ENCODE peak calls at places on chromosomes 5 and 9, in seven cellular contexts. F, U, H, Q, N, M and V are unnamed samples. For H3K27me3, the result is how much of the 10 kb centered on the place peaks cover.

GRCh38 chr5:171826132-171826531 is 40.5 kb downstream of the SMIM23 start:
- DNase-seq in F (no peak), U (no peak), H (no peak), Q (no peak), N (no peak), M (no peak), V (no peak)

GRCh38 chr5:68683632-68684035 is 410.2 kb upstream of the SLC30A5 start:
- DNase-seq in F (no peak), U (no peak), H (no peak), Q (no peak), N (no peak), M (peak), V (no peak)

GRCh38 chr5:32275421-32275765 is 37.3 kb downstream of the MTMR12 start:
- DNase-seq in F (no peak), U (no peak), H (no peak), Q (no peak), N (no peak), M (no peak), V (no peak)

GRCh38 chr5:6468104-6468503 is 19.4 kb downstream of the UBE2QL1 start:
- DNase-seq in F (no peak), U (no peak), H (no peak), Q (peak), N (peak), M (no peak), V (no peak)

GRCh38 chr5:108504974-108505373 is 123.1 kb upstream of the FBXL17 start:
- DNase-seq in F (no peak), U (no peak), H (no peak), Q (no peak), N (no peak), M (no peak), V (no peak)

GRCh38 chr5:110790673-110791072 is 51.9 kb downstream of the SLC25A46 start:
- DNase-seq in F (no peak), U (no peak), H (no peak), Q (no peak), N (no peak), M (no peak), V (no peak)

GRCh38 chr5:107952450-107952849 is 281.7 kb upstream of the EFNA5 start:
- DNase-seq in F (no peak), U (no peak), H (no peak), Q (no peak), N (no peak), M (no peak), V (no peak)

GRCh38 chr5:159486836-159487235 is 156.5 kb upstream of the IL12B start:
- DNase-seq in F (no peak), U (no peak), H (no peak), Q (no peak), N (no peak), M (no peak), V (no peak)

GRCh38 chr5:172123269-172123692 is 64.7 kb downstream of the STK10 start:
- DNase-seq in F (peak), U (peak), H (peak), Q (peak), N (peak), M (peak), V (no peak)

GRCh38 chr5:153565822-153566221 is 75.4 kb downstream of the GRIA1 start:
- DNase-seq in F (no peak), U (no peak), H (no peak), Q (no peak), N (no peak), M (no peak), V (no peak)

GRCh38 chr9:459491-460444 is 245.1 kb downstream of the DOCK8 start:
- DNase-seq in F (no peak), U (no peak), H (no peak), Q (no peak), N (no peak), M (no peak), V (no peak)

GRCh38 chr9:20702565-20702964 is 18.5 kb downstream of the FOCAD start:
- DNase-seq in F (no peak), U (no peak), H (no peak), Q (no peak), N (no peak), M (no peak), V (no peak)

GRCh38 chr5:15376803-15377202 is 123.2 kb upstream of the FBXL7 start:
- DNase-seq in F (no peak), U (no peak), H (no peak), Q (no peak), N (no peak), M (no peak), V (no peak)

GRCh38 chr5:72324186-72324825 is 4.1 kb downstream of the PTCD2 start:
- DNase-seq in F (no peak), U (no peak), H (no peak), Q (no peak), N (no peak), M (no peak), V (no peak)

GRCh38 chr9:91750343-91750742 is 199.7 kb downstream of the ROR2 start:
- DNase-seq in F (no peak), U (no peak), H (no peak), Q (no peak), N (no peak), M (no peak), V (no peak)

DNA sequence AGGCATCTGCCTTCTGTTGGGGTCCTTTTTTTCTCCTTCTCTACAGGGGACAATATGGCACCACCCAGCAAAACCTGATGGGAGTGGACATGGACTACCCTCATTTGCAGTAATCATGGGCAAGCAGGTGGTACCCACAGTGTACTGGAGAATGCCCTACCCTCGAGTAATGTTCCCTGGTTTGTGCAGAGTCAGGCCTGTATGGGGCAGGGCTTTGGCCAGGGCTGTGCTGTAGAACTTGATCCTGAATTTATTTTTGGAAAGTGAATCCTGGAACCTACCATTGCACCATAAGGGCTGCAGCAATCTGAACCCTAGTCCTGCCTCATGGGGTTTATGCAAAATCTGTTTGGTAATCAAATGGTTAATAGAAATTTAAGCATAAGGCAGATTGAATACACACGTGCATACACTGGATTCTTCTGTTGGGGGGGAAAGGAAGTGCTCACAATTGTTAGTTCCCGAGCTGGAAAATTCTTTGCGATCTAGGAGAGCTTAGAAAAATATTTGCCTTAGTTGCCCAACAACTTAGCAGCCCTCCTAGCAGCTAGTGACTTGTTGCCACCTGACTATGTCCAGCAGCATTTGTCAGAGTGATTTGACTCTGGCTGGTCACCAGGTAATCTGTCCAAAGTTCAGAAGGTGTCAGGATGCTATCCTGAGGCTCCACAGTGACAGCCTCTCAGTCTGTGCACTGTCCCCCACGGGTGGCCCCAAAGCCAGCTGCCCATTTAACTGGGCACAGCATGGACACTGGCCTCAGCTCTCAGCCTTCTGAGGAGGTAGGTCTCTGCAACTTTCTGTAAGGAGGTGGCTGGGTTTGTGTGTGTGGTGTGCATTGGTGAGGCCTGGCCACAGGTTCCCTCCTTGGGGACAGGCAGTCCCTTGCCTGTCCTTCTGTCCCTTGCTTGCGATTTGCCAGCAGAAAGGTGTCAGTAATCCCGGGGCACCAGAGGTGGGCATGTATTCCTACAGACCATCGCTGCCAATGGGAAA is 8.3 kb downstream of the MVB12B start:
- DNase-seq in F (no peak), U (no peak), H (no peak), Q (no peak), N (no peak), M (no peak), V (no peak)
- H3K27ac ChIP-seq in F (peak), U (peak), H (no peak), Q (no peak), N (no peak), M (peak), V (no peak)

DNA sequence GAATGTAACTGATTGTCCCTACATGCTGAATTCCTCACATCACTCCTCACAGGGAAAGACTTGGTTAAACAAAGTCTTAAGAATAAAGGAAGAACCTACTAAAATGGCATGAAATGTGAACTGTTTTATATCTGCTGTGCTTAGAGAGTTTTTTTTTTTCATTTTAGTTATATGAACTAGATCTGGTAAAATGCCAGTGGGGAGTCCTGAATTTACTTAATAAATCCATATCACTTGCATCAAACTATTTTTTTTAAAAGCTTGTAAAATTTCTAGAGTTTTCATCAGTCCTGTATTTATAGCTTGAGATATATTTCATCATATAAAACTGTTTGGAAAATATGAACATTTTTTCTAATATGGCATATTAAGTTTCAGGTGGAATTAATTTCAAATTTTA is 1528.6 kb downstream of the EFNA5 start:
- DNase-seq in F (no peak), U (no peak), H (no peak), Q (no peak), N (no peak), M (no peak), V (no peak)
- H3K4me3 ChIP-seq in F (no peak), U (no peak), H (no peak), Q (no peak), N (no peak), M (no peak), V (no peak)

GRCh38 chr9:136847827-136848392 is 1.3 kb upstream of the PHPT1 start:
- DNase-seq in F (peak), U (peak), H (no peak), Q (peak), N (peak), M (peak), V (peak)
- H3K27me3 ChIP-seq in F (half or more), U (under half), H (under half), Q (under half), N (under half), M (under half), V (under half)

DNA sequence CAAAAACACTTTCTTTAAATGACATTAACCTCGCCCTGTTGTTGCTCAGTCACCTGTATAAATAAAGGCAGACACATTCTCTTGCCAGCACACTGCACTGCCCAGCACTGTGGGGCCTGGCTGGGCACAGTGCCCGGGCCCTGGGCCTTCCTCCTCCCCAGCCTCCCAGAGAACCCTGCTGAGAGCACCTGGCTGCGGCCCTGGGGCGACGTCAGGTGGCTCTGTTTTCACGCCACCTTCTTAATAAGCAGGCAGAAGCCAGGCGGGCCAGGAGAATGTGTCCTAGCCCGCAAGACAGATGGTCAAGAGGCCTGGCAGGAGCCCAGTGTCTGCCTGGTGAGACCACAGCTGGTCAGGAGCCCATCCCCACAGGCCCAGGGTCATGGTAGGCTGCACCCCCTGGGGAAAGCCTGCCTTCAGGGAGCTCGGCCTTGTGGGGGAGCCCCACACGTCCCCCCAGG is 8.2 kb upstream of the AGPAT2 start:
- DNase-seq in F (peak), U (peak), H (no peak), Q (no peak), N (no peak), M (no peak), V (no peak)
- H3K27ac ChIP-seq in F (peak), U (no peak), H (no peak), Q (no peak), N (no peak), M (no peak), V (no peak)